ENCODE peak calls at places on chromosomes 3 and 15, in six cellular contexts. P is WTC11, Q is HepG2, U is K562, F is GM23338, W is H1. G is an unnamed sample.

GRCh38 chr15:25504307-25504706 is 65.5 kb upstream of the UBE3A start:
- DNase-seq in P (no peak), Q (no peak), U (no peak), F (no peak), W (no peak), G (no peak)

GRCh38 chr3:195110647-195111321 is 160.2 kb downstream of the XXYLT1 start:
- DNase-seq in P (no peak), Q (peak; percentile 32), U (no peak), F (no peak), W (no peak), G (no peak)

GRCh38 chr15:90617668-90618097 is 88.0 kb downstream of the CRTC3 start:
- DNase-seq in P (no peak), Q (no peak), U (no peak), F (peak; percentile 33), W (no peak), G (no peak)

GRCh38 chr15:77889009-77889806 is 188.3 kb downstream of the TBC1D2B start:
- DNase-seq in P (no peak), Q (no peak), U (no peak), F (no peak), W (no peak), G (no peak)

GRCh38 chr3:125582707-125583106 is 12.6 kb downstream of the OSBPL11 start:
- DNase-seq in P (no peak), Q (peak; percentile 7), U (peak; percentile 16), F (peak; percentile 21), W (no peak), G (no peak)

GRCh38 chr15:29612701-29613100 is 209.6 kb downstream of the TJP1 start:
- DNase-seq in P (no peak), Q (no peak), U (no peak), F (peak; percentile 3), W (no peak), G (no peak)

GRCh38 chr3:113947372-113948014 is at the start of gene ZDHHC23:
- DNase-seq in P (peak; percentile 68), Q (peak; percentile 40), U (peak; percentile 59), F (peak; percentile 76), W (peak; percentile 82), G (no peak)

GRCh38 chr3:53804697-53805462 is 41.3 kb downstream of the CHDH start:
- DNase-seq in P (no peak), Q (no peak), U (no peak), F (no peak), W (no peak), G (no peak)

GRCh38 chr15:98123834-98124233 is 163.3 kb downstream of the ARRDC4 start:
- DNase-seq in P (no peak), Q (no peak), U (no peak), F (no peak), W (no peak), G (no peak)

GRCh38 chr3:28348286-28348636 is 260 bp upstream of the ZCWPW2 start:
- DNase-seq in P (no peak), Q (no peak), U (no peak), F (no peak), W (no peak), G (no peak)

GRCh38 chr3:45660567-45660901 is 28.7 kb upstream of the SACM1L start:
- DNase-seq in P (no peak), Q (no peak), U (no peak), F (no peak), W (no peak), G (no peak)

GRCh38 chr15:47685141-47685870 is 32.0 kb upstream of the SEMA6D start:
- DNase-seq in P (no peak), Q (no peak), U (no peak), F (peak; percentile 10), W (no peak), G (no peak)

GRCh38 chr15:38130200-38130567 is 122.5 kb upstream of the SPRED1 start:
- DNase-seq in P (no peak), Q (no peak), U (no peak), F (no peak), W (no peak), G (peak; percentile 30)

GRCh38 chr3:188947401-188947982 is 224.3 kb upstream of the TPRG1 start:
- DNase-seq in P (peak; percentile 87), Q (no peak), U (peak; percentile 27), F (peak; percentile 94), W (peak; percentile 92), G (no peak)

GRCh38 chr3:45092132-45093031 is 53.8 kb downstream of the CDCP1 start:
- DNase-seq in P (no peak), Q (no peak), U (peak; percentile 91), F (no peak), W (no peak), G (no peak)

GRCh38 chr3:142846779-142847577 is 41.9 kb downstream of the PCOLCE2 start:
- DNase-seq in P (no peak), Q (peak; percentile 27), U (no peak), F (no peak), W (no peak), G (no peak)

GRCh38 chr15:91548588-91548987 is 304.9 kb upstream of the SLCO3A1 start:
- DNase-seq in P (no peak), Q (no peak), U (no peak), F (no peak), W (no peak), G (no peak)

GRCh38 chr3:3260870-3261269 is 81.4 kb upstream of the CRBN start:
- DNase-seq in P (no peak), Q (no peak), U (no peak), F (no peak), W (no peak), G (peak; percentile 8)

GRCh38 chr15:37767841-37768455 is 166.5 kb upstream of the TMCO5A start:
- DNase-seq in P (no peak), Q (no peak), U (no peak), F (no peak), W (no peak), G (no peak)

GRCh38 chr3:3552741-3553140 is 246.5 kb upstream of the LRRN1 start:
- DNase-seq in P (no peak), Q (no peak), U (no peak), F (no peak), W (no peak), G (no peak)

GRCh38 chr3:38643090-38643489 is 6.4 kb downstream of the SCN5A start:
- DNase-seq in P (no peak), Q (no peak), U (no peak), F (no peak), W (peak; percentile 33), G (no peak)

GRCh38 chr15:101176625-101177024 is 75.2 kb downstream of the CHSY1 start:
- DNase-seq in P (no peak), Q (peak; percentile 39), U (no peak), F (no peak), W (no peak), G (no peak)

GRCh38 chr15:42494998-42495360 is 455 bp upstream of the SNAP23 start:
- DNase-seq in P (no peak), Q (peak; percentile 34), U (peak; percentile 12), F (peak; percentile 36), W (no peak), G (no peak)

DNA sequence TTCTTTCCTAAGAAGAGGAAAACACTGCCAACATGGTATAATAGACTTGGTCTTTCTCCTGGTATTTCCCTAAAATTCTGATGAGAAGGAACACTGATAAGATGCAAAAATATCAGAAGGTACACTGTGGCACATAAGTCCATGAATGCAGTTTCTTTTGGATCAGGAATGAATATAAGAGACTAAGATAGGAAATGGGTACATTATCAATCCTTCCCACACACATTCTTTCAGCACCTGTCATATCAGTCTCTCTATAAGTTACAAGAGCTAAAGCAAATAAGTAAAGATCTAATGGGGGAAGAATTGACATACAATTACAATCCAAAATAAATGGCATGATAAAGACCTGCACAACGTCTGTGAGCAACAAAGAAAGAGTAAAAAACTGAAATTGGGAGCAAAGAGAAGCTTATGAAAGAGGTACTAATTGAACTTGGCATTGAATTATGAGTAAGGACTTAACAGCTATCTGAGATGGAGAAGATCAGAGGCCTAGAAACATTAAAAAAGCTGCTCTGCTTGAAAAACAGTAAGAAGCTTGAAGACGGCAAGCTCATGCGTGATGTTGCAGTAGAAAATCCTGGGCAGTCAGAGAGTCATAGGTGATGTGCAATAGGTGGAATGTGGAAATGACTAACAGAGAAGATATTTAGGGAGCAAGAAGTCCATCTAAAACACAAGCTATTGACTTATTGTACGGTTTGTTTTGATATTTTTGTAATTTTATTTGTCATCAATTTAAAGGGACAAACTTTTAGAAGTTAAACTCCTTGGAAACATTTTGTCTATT is 1101.2 kb downstream of the ROBO2 start:
- DNase-seq in P (no peak), Q (no peak), U (no peak), F (no peak), W (no peak), G (no peak)
- TF ChIP-seq CREB1 in P (no peak), Q (no peak), U (no peak), F (no peak), W (no peak), G (no peak)

GRCh38 chr3:141797819-141798405 is 34.7 kb downstream of the GRK7 start:
- DNase-seq in P (no peak), Q (no peak), U (no peak), F (no peak), W (no peak), G (no peak)

GRCh38 chr3:141797167-141797773 is 34.1 kb downstream of the GRK7 start:
- DNase-seq in P (peak; percentile 87), Q (no peak), U (no peak), F (peak; percentile 96), W (peak; percentile 86), G (no peak)

GRCh38 chr3:141795311-141795710 is 32.1 kb downstream of the GRK7 start:
- DNase-seq in P (no peak), Q (no peak), U (no peak), F (no peak), W (no peak), G (no peak)

GRCh38 chr3:141795719-141796435 is 32.7 kb downstream of the GRK7 start:
- DNase-seq in P (no peak), Q (no peak), U (no peak), F (no peak), W (no peak), G (no peak)

GRCh38 chr3:141796436-141797166 is 33.4 kb downstream of the GRK7 start:
- DNase-seq in P (no peak), Q (no peak), U (no peak), F (no peak), W (no peak), G (peak; percentile 63)
- TF ChIP-seq CREB1 in P (no peak), Q (no peak), U (no peak), F (no peak), W (no peak), G (no peak)

GRCh38 chr3:172536505-172536904 is 13.3 kb upstream of the TNFSF10 start:
- DNase-seq in P (no peak), Q (no peak), U (no peak), F (peak; percentile 18), W (no peak), G (no peak)

GRCh38 chr3:172525116-172525613 is 1.9 kb upstream of the TNFSF10 start:
- DNase-seq in P (no peak), Q (no peak), U (no peak), F (no peak), W (no peak), G (no peak)

GRCh38 chr3:172528677-172529076 is 5.4 kb upstream of the TNFSF10 start:
- DNase-seq in P (no peak), Q (no peak), U (no peak), F (no peak), W (no peak), G (no peak)

GRCh38 chr3:172530101-172530561 is 6.9 kb upstream of the TNFSF10 start:
- DNase-seq in P (no peak), Q (no peak), U (no peak), F (no peak), W (no peak), G (no peak)

GRCh38 chr3:172530566-172530965 is 7.3 kb upstream of the TNFSF10 start:
- DNase-seq in P (no peak), Q (no peak), U (peak; percentile 38), F (no peak), W (no peak), G (no peak)
- TF ChIP-seq CREB1 in P (no peak), Q (no peak), U (no peak), F (no peak), W (no peak), G (no peak)

GRCh38 chr3:14565791-14566588 is 25.8 kb upstream of the GRIP2 start:
- DNase-seq in P (no peak), Q (no peak), U (no peak), F (no peak), W (no peak), G (no peak)
- TF ChIP-seq CREB1 in P (no peak), Q (no peak), U (no peak), F (no peak), W (no peak), G (no peak)

G was measured in GM12878.